ENCODE peak calls at places on chromosome 15, in six cellular contexts. One of them, this sample, is unnamed.

GRCh38 chr15:76337739-76338554 is 1.4 kb downstream of the ISL2 start:
- DNase-seq in endothelial cell: no peak
- DNase-seq in GM20000: peak
- DNase-seq in AG09309: no peak
- DNase-seq in CD8-positive, alpha-beta T cell: no peak
- DNase-seq in foreskin fibroblast: peak
- DNase-seq in this sample: peak

GRCh38 chr15:27844018-27844666 is 255.0 kb downstream of the OCA2 start:
- DNase-seq in AG09309: peak
- DNase-seq in endothelial cell: no peak
- DNase-seq in CD8-positive, alpha-beta T cell: no peak
- DNase-seq in GM20000: no peak
- DNase-seq in foreskin fibroblast: peak
- DNase-seq in this sample: no peak

GRCh38 chr15:95291878-95292472 is 1038.5 kb upstream of the NR2F2 start:
- DNase-seq in CD8-positive, alpha-beta T cell: no peak
- DNase-seq in endothelial cell: no peak
- DNase-seq in GM20000: peak
- DNase-seq in foreskin fibroblast: no peak
- DNase-seq in AG09309: no peak
- DNase-seq in this sample: no peak

GRCh38 chr15:65354835-65355172 is 23.0 kb downstream of the IGDCC3 start:
- DNase-seq in CD8-positive, alpha-beta T cell: no peak
- DNase-seq in foreskin fibroblast: no peak
- DNase-seq in AG09309: no peak
- DNase-seq in GM20000: no peak
- DNase-seq in endothelial cell: no peak
- DNase-seq in this sample: no peak

GRCh38 chr15:89785064-89785770 is 9.1 kb downstream of the MESP2 start:
- DNase-seq in foreskin fibroblast: no peak
- DNase-seq in GM20000: no peak
- DNase-seq in CD8-positive, alpha-beta T cell: no peak
- DNase-seq in AG09309: no peak
- DNase-seq in endothelial cell: no peak
- DNase-seq in this sample: no peak

GRCh38 chr15:72047020-72047419 is 70.9 kb downstream of the MYO9A start:
- DNase-seq in AG09309: no peak
- DNase-seq in GM20000: no peak
- DNase-seq in endothelial cell: no peak
- DNase-seq in CD8-positive, alpha-beta T cell: no peak
- DNase-seq in foreskin fibroblast: peak
- DNase-seq in this sample: no peak

GRCh38 chr15:88900309-88900981 is 5.1 kb upstream of the HAPLN3 start:
- DNase-seq in foreskin fibroblast: no peak
- DNase-seq in endothelial cell: no peak
- DNase-seq in AG09309: no peak
- DNase-seq in CD8-positive, alpha-beta T cell: no peak
- DNase-seq in GM20000: no peak
- DNase-seq in this sample: no peak

GRCh38 chr15:51312132-51312531 is 26.3 kb downstream of the CYP19A1 start:
- DNase-seq in CD8-positive, alpha-beta T cell: no peak
- DNase-seq in foreskin fibroblast: peak
- DNase-seq in endothelial cell: no peak
- DNase-seq in GM20000: no peak
- DNase-seq in AG09309: no peak
- DNase-seq in this sample: no peak

GRCh38 chr15:76274226-76274625 is 37.0 kb downstream of the ETFA start:
- DNase-seq in foreskin fibroblast: no peak
- DNase-seq in endothelial cell: no peak
- DNase-seq in AG09309: no peak
- DNase-seq in CD8-positive, alpha-beta T cell: no peak
- DNase-seq in GM20000: no peak
- DNase-seq in this sample: no peak

GRCh38 chr15:59616390-59616789 is 4.8 kb downstream of the GCNT3 start:
- DNase-seq in endothelial cell: no peak
- DNase-seq in foreskin fibroblast: no peak
- DNase-seq in GM20000: no peak
- DNase-seq in AG09309: no peak
- DNase-seq in CD8-positive, alpha-beta T cell: no peak
- DNase-seq in this sample: no peak

GRCh38 chr15:98648654-98649537 is 557 bp downstream of the IGF1R start:
- DNase-seq in endothelial cell: peak
- DNase-seq in AG09309: no peak
- DNase-seq in CD8-positive, alpha-beta T cell: no peak
- DNase-seq in foreskin fibroblast: no peak
- DNase-seq in GM20000: peak
- DNase-seq in this sample: peak

GRCh38 chr15:85624241-85624855 is 170.4 kb downstream of the KLHL25 start:
- DNase-seq in CD8-positive, alpha-beta T cell: no peak
- DNase-seq in foreskin fibroblast: no peak
- DNase-seq in AG09309: no peak
- DNase-seq in endothelial cell: no peak
- DNase-seq in GM20000: no peak
- DNase-seq in this sample: no peak

GRCh38 chr15:67259375-67259774 is 4.8 kb downstream of the IQCH start:
- DNase-seq in endothelial cell: no peak
- DNase-seq in CD8-positive, alpha-beta T cell: no peak
- DNase-seq in AG09309: no peak
- DNase-seq in GM20000: no peak
- DNase-seq in foreskin fibroblast: no peak
- DNase-seq in this sample: no peak

GRCh38 chr15:51386486-51386885 is 45.0 kb downstream of the GLDN start:
- DNase-seq in CD8-positive, alpha-beta T cell: no peak
- DNase-seq in foreskin fibroblast: no peak
- DNase-seq in endothelial cell: no peak
- DNase-seq in AG09309: no peak
- DNase-seq in GM20000: no peak
- DNase-seq in this sample: no peak

GRCh38 chr15:88250826-88251225 is 5.7 kb downstream of the NTRK3 start:
- DNase-seq in foreskin fibroblast: no peak
- DNase-seq in endothelial cell: no peak
- DNase-seq in CD8-positive, alpha-beta T cell: no peak
- DNase-seq in AG09309: no peak
- DNase-seq in GM20000: no peak
- DNase-seq in this sample: no peak

GRCh38 chr15:66189291-66189690 is 64.3 kb downstream of the MEGF11 start:
- DNase-seq in GM20000: no peak
- DNase-seq in foreskin fibroblast: no peak
- DNase-seq in CD8-positive, alpha-beta T cell: no peak
- DNase-seq in endothelial cell: no peak
- DNase-seq in AG09309: no peak
- DNase-seq in this sample: no peak

GRCh38 chr15:44779761-44780160 is 43.4 kb downstream of the TRIM69 start:
- DNase-seq in AG09309: no peak
- DNase-seq in CD8-positive, alpha-beta T cell: no peak
- DNase-seq in foreskin fibroblast: no peak
- DNase-seq in endothelial cell: no peak
- DNase-seq in GM20000: no peak
- DNase-seq in this sample: no peak

GRCh38 chr15:72375501-72375845 is 341 bp downstream of the HEXA start:
- DNase-seq in CD8-positive, alpha-beta T cell: no peak
- DNase-seq in endothelial cell: no peak
- DNase-seq in foreskin fibroblast: no peak
- DNase-seq in AG09309: no peak
- DNase-seq in GM20000: no peak
- DNase-seq in this sample: no peak

GRCh38 chr15:83323296-83323711 is 38.8 kb upstream of the BNC1 start:
- DNase-seq in foreskin fibroblast: peak
- DNase-seq in GM20000: no peak
- DNase-seq in CD8-positive, alpha-beta T cell: no peak
- DNase-seq in AG09309: peak
- DNase-seq in endothelial cell: no peak
- DNase-seq in this sample: peak

GRCh38 chr15:31606261-31606669 is 279.6 kb downstream of the KLF13 start:
- DNase-seq in endothelial cell: no peak
- DNase-seq in CD8-positive, alpha-beta T cell: no peak
- DNase-seq in foreskin fibroblast: peak
- DNase-seq in AG09309: peak
- DNase-seq in GM20000: no peak
- DNase-seq in this sample: no peak

GRCh38 chr15:37880009-37880834 is 54.2 kb upstream of the TMCO5A start:
- DNase-seq in endothelial cell: peak
- DNase-seq in AG09309: no peak
- DNase-seq in CD8-positive, alpha-beta T cell: no peak
- DNase-seq in GM20000: peak
- DNase-seq in foreskin fibroblast: peak
- DNase-seq in this sample: peak

GRCh38 chr15:69953816-69954215 is 143.9 kb downstream of the TLE3 start:
- DNase-seq in AG09309: no peak
- DNase-seq in endothelial cell: no peak
- DNase-seq in CD8-positive, alpha-beta T cell: no peak
- DNase-seq in foreskin fibroblast: no peak
- DNase-seq in GM20000: no peak
- DNase-seq in this sample: no peak

GRCh38 chr15:97502038-97502437 is 458.5 kb upstream of the ARRDC4 start:
- DNase-seq in GM20000: no peak
- DNase-seq in AG09309: no peak
- DNase-seq in CD8-positive, alpha-beta T cell: no peak
- DNase-seq in foreskin fibroblast: no peak
- DNase-seq in endothelial cell: no peak
- DNase-seq in this sample: no peak

GRCh38 chr15:58479941-58480340 is 48.1 kb downstream of the LIPC start:
- DNase-seq in AG09309: no peak
- DNase-seq in GM20000: no peak
- DNase-seq in endothelial cell: no peak
- DNase-seq in CD8-positive, alpha-beta T cell: no peak
- DNase-seq in foreskin fibroblast: no peak
- DNase-seq in this sample: no peak

GRCh38 chr15:70014860-70015490 is 82.7 kb downstream of the TLE3 start:
- DNase-seq in AG09309: no peak
- DNase-seq in GM20000: peak
- DNase-seq in CD8-positive, alpha-beta T cell: no peak
- DNase-seq in foreskin fibroblast: no peak
- DNase-seq in endothelial cell: peak
- DNase-seq in this sample: peak

GRCh38 chr15:63970723-63971426 is 75.4 kb downstream of the DAPK2 start:
- DNase-seq in endothelial cell: no peak
- DNase-seq in foreskin fibroblast: no peak
- DNase-seq in GM20000: peak
- DNase-seq in AG09309: no peak
- DNase-seq in CD8-positive, alpha-beta T cell: no peak
- DNase-seq in this sample: no peak

GRCh38 chr15:47715402-47715801 is 1.9 kb upstream of the SEMA6D start:
- DNase-seq in endothelial cell: no peak
- DNase-seq in CD8-positive, alpha-beta T cell: no peak
- DNase-seq in foreskin fibroblast: no peak
- DNase-seq in AG09309: no peak
- DNase-seq in GM20000: no peak
- DNase-seq in this sample: no peak

GRCh38 chr15:70264014-70264492 is 166.3 kb upstream of the TLE3 start:
- DNase-seq in CD8-positive, alpha-beta T cell: no peak
- DNase-seq in GM20000: no peak
- DNase-seq in endothelial cell: no peak
- DNase-seq in AG09309: no peak
- DNase-seq in foreskin fibroblast: no peak
- DNase-seq in this sample: peak

DNA sequence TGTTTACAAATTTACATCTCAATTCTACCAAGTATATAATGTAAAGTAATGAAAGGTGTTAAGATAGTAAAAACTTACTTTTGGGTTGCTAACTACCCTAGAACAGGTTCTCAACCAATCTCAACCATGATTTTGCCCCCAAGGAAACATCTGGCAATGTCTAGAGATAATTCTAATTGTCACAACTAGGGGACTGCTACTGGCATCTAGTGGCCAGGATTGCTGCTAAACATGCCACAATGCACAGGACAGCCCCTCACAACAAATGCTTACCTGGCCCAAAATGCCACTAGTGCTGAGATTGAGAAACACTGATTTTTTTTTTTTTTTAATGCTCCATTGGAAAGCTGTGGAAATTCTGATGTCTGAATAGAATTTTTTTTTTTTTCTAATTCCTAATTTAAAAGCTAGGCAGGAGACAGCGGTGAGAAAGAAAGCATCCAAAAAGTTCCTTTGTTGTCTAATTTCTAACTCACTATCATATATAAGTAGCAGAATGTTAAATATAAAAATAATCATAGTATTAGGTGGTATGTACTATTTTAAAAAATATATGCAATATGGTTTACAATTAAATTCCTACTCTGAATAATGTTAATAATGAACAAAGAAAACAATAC is 81.5 kb downstream of the TJP1 start:
- DNase-seq in foreskin fibroblast: no peak
- DNase-seq in CD8-positive, alpha-beta T cell: no peak
- DNase-seq in GM20000: no peak
- DNase-seq in endothelial cell: no peak
- DNase-seq in AG09309: no peak
- DNase-seq in this sample: no peak
- TF ChIP-seq CTCF in foreskin fibroblast: peak
- TF ChIP-seq CTCF in CD8-positive, alpha-beta T cell: no peak
- TF ChIP-seq CTCF in GM20000: peak
- TF ChIP-seq CTCF in endothelial cell: no peak
- TF ChIP-seq CTCF in AG09309: no peak
- TF ChIP-seq CTCF in this sample: no peak

GRCh38 chr15:26682765-26683164 is 90.1 kb downstream of the GABRB3 start:
- DNase-seq in AG09309: no peak
- DNase-seq in CD8-positive, alpha-beta T cell: no peak
- DNase-seq in GM20000: no peak
- DNase-seq in endothelial cell: no peak
- DNase-seq in foreskin fibroblast: no peak
- DNase-seq in this sample: no peak
- TF ChIP-seq CTCF in AG09309: no peak
- TF ChIP-seq CTCF in CD8-positive, alpha-beta T cell: no peak
- TF ChIP-seq CTCF in GM20000: no peak
- TF ChIP-seq CTCF in endothelial cell: no peak
- TF ChIP-seq CTCF in foreskin fibroblast: no peak
- TF ChIP-seq CTCF in this sample: no peak

DNA sequence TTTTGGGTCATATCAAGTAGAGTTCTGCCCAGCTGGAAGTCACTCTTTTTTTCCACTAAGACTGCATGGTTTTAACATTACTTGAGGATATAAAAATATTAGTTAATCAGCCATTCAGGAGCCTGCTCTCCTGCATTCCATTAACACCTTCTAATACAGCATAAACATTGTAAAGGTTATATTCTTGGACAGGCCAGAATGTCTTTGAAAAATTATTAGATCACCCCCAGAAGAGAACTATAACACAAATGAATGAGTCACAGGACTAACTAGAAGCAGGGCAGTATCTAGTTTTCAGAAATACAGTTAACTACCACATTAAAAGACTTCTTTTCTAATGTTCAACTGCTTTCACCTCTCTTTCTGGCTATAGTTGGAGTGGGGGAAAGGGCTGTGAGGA is 80.9 kb downstream of the THBS1 start:
- DNase-seq in foreskin fibroblast: no peak
- DNase-seq in AG09309: no peak
- DNase-seq in GM20000: no peak
- DNase-seq in endothelial cell: no peak
- DNase-seq in CD8-positive, alpha-beta T cell: no peak
- DNase-seq in this sample: no peak
- TF ChIP-seq CTCF in foreskin fibroblast: no peak
- TF ChIP-seq CTCF in AG09309: no peak
- TF ChIP-seq CTCF in GM20000: no peak
- TF ChIP-seq CTCF in endothelial cell: no peak
- TF ChIP-seq CTCF in CD8-positive, alpha-beta T cell: no peak
- TF ChIP-seq CTCF in this sample: no peak

DNA sequence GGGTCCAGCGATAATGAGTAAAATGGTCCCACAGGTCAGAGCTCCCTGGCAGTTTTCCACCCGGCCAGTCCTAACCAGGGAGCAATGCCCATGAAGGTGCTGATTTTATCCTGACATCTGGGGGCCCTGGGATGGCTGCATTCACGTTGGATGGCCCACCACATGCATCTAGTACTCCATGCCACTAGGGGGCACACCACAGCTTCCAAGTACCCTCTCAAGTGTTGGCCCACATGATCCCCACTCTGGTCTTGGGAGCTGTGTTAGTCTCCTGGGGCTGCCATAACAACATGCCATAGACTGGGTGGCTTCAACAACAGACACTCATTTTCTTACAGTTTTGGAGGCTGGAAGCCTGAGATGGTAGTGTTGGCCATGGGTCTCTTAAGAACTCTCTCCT is 225.5 kb downstream of the SLCO3A1 start:
- DNase-seq in AG09309: no peak
- DNase-seq in CD8-positive, alpha-beta T cell: no peak
- DNase-seq in endothelial cell: no peak
- DNase-seq in foreskin fibroblast: no peak
- DNase-seq in GM20000: no peak
- DNase-seq in this sample: no peak
- TF ChIP-seq CTCF in AG09309: peak
- TF ChIP-seq CTCF in CD8-positive, alpha-beta T cell: no peak
- TF ChIP-seq CTCF in endothelial cell: peak
- TF ChIP-seq CTCF in foreskin fibroblast: no peak
- TF ChIP-seq CTCF in GM20000: no peak
- TF ChIP-seq CTCF in this sample: peak